ENCODE peak calls at places on chromosomes 6 and 20, in six cellular contexts. B is Calu3; S is GM10248; I is T-helper 9 cell; T is endothelial cell; M is activated CD8-positive, alpha-beta memory T cell treated with anti-CD3 and anti-CD28 coated beads, Interleukin-2, amount 50 U/mL, for 48 hours. V is an unnamed sample.

GRCh38 chr6:9481292-9482029 is 933.4 kb downstream of the TFAP2A start:
- DNase-seq in B (no peak), S (no peak), I (no peak), T (no peak), M (no peak), V (no peak)

GRCh38 chr6:131858765-131859490 is 51.1 kb downstream of the ENPP1 start:
- DNase-seq in B (no peak), S (no peak), I (no peak), T (no peak), M (no peak), V (no peak)

GRCh38 chr20:46657618-46658017 is 6.4 kb upstream of the SLC13A3 start:
- DNase-seq in B (no peak), S (no peak), I (no peak), T (no peak), M (no peak), V (no peak)

GRCh38 chr20:20215976-20216727 is 151.8 kb upstream of the INSM1 start:
- DNase-seq in B (no peak), S (no peak), I (no peak), T (no peak), M (no peak), V (no peak)

GRCh38 chr6:6006428-6007310 is at the start of gene NRN1:
- DNase-seq in B (no peak), S (peak), I (no peak), T (peak), M (no peak), V (peak)

GRCh38 chr6:40391086-40391485 is 196.1 kb downstream of the LRFN2 start:
- DNase-seq in B (no peak), S (no peak), I (no peak), T (no peak), M (no peak), V (no peak)

GRCh38 chr6:37480951-37481597 is 18.6 kb downstream of the CCDC167 start:
- DNase-seq in B (no peak), S (no peak), I (no peak), T (no peak), M (peak), V (no peak)

GRCh38 chr6:53565886-53566285 is 21.0 kb upstream of the GCLC start:
- DNase-seq in B (no peak), S (no peak), I (no peak), T (no peak), M (no peak), V (no peak)

GRCh38 chr6:170223718-170224693 is 66.9 kb downstream of the DLL1 start:
- DNase-seq in B (no peak), S (no peak), I (no peak), T (no peak), M (no peak), V (no peak)

GRCh38 chr6:131954775-131955107 is 3.6 kb upstream of the CCN2 start:
- DNase-seq in B (peak), S (no peak), I (no peak), T (no peak), M (no peak), V (no peak)

GRCh38 chr6:33616913-33617312 is 4.2 kb upstream of the ITPR3 start:
- DNase-seq in B (no peak), S (no peak), I (no peak), T (no peak), M (no peak), V (no peak)

GRCh38 chr20:62516345-62516744 is 40.5 kb upstream of the GATA5 start:
- DNase-seq in B (peak), S (no peak), I (no peak), T (no peak), M (no peak), V (no peak)

V was measured in activated T-cell treated with anti-CD3 and anti-CD28 coated beads, Interleukin-2, amount 50 U/mL, for 1 hour.